ENCODE peak calls at places on chromosomes 13 and 19, in nine cellular contexts. One of them, this sample, is unnamed.

GRCh38 chr13:48583859-48584311 is 51.0 kb upstream of the RCBTB2 start:
- DNase-seq in body of pancreas: no peak
- DNase-seq in spleen: no peak
- DNase-seq in tibial nerve: no peak
- DNase-seq in gastrocnemius medialis: no peak
- DNase-seq in esophagus squamous epithelium: no peak
- DNase-seq in right lobe of liver: no peak
- DNase-seq in uterus: no peak
- DNase-seq in IMR-90: no peak
- DNase-seq in this sample: no peak

GRCh38 chr19:51094696-51095279 is 12.1 kb upstream of the KLK14 start:
- DNase-seq in body of pancreas: peak
- DNase-seq in spleen: no peak
- DNase-seq in tibial nerve: no peak
- DNase-seq in gastrocnemius medialis: no peak
- DNase-seq in esophagus squamous epithelium: no peak
- DNase-seq in right lobe of liver: no peak
- DNase-seq in uterus: no peak
- DNase-seq in IMR-90: no peak
- DNase-seq in this sample: no peak

GRCh38 chr19:41206926-41207750 is 11.9 kb upstream of the AXL start:
- DNase-seq in body of pancreas: no peak
- DNase-seq in spleen: no peak
- DNase-seq in tibial nerve: peak
- DNase-seq in gastrocnemius medialis: peak
- DNase-seq in esophagus squamous epithelium: no peak
- DNase-seq in right lobe of liver: no peak
- DNase-seq in uterus: peak
- DNase-seq in IMR-90: no peak
- DNase-seq in this sample: peak

GRCh38 chr13:102376314-102376713 is 25.5 kb downstream of the FGF14 start:
- DNase-seq in body of pancreas: no peak
- DNase-seq in spleen: no peak
- DNase-seq in tibial nerve: no peak
- DNase-seq in gastrocnemius medialis: no peak
- DNase-seq in esophagus squamous epithelium: no peak
- DNase-seq in right lobe of liver: no peak
- DNase-seq in uterus: no peak
- DNase-seq in IMR-90: no peak
- DNase-seq in this sample: no peak

GRCh38 chr19:35915508-35915907 is 7.4 kb upstream of the TYROBP start:
- DNase-seq in body of pancreas: no peak
- DNase-seq in spleen: no peak
- DNase-seq in tibial nerve: no peak
- DNase-seq in gastrocnemius medialis: no peak
- DNase-seq in esophagus squamous epithelium: no peak
- DNase-seq in right lobe of liver: no peak
- DNase-seq in uterus: no peak
- DNase-seq in IMR-90: no peak
- DNase-seq in this sample: no peak

GRCh38 chr13:75550159-75550567 is 572 bp downstream of the UCHL3 start:
- DNase-seq in body of pancreas: peak
- DNase-seq in spleen: no peak
- DNase-seq in tibial nerve: no peak
- DNase-seq in gastrocnemius medialis: no peak
- DNase-seq in esophagus squamous epithelium: no peak
- DNase-seq in right lobe of liver: no peak
- DNase-seq in uterus: peak
- DNase-seq in IMR-90: peak
- DNase-seq in this sample: no peak

GRCh38 chr13:112733112-112733511 is 43.3 kb downstream of the ATP11A start:
- DNase-seq in body of pancreas: no peak
- DNase-seq in spleen: peak
- DNase-seq in tibial nerve: no peak
- DNase-seq in gastrocnemius medialis: no peak
- DNase-seq in esophagus squamous epithelium: no peak
- DNase-seq in right lobe of liver: no peak
- DNase-seq in uterus: no peak
- DNase-seq in IMR-90: no peak
- DNase-seq in this sample: no peak

GRCh38 chr13:76917096-76917495 is 30.9 kb upstream of the KCTD12 start:
- DNase-seq in body of pancreas: no peak
- DNase-seq in spleen: no peak
- DNase-seq in tibial nerve: no peak
- DNase-seq in gastrocnemius medialis: no peak
- DNase-seq in esophagus squamous epithelium: no peak
- DNase-seq in right lobe of liver: no peak
- DNase-seq in uterus: no peak
- DNase-seq in IMR-90: peak
- DNase-seq in this sample: no peak

GRCh38 chr19:49347835-49348234 is 12.6 kb downstream of the CD37 start:
- DNase-seq in body of pancreas: peak
- DNase-seq in spleen: peak
- DNase-seq in tibial nerve: no peak
- DNase-seq in gastrocnemius medialis: no peak
- DNase-seq in esophagus squamous epithelium: no peak
- DNase-seq in right lobe of liver: no peak
- DNase-seq in uterus: no peak
- DNase-seq in IMR-90: peak
- DNase-seq in this sample: no peak

GRCh38 chr13:58051807-58052375 is 420.3 kb downstream of the PCDH17 start:
- DNase-seq in body of pancreas: no peak
- DNase-seq in spleen: no peak
- DNase-seq in tibial nerve: no peak
- DNase-seq in gastrocnemius medialis: no peak
- DNase-seq in esophagus squamous epithelium: no peak
- DNase-seq in right lobe of liver: no peak
- DNase-seq in uterus: no peak
- DNase-seq in IMR-90: no peak
- DNase-seq in this sample: no peak

GRCh38 chr13:66312312-66313087 is 917.6 kb downstream of the PCDH9 start:
- DNase-seq in body of pancreas: peak
- DNase-seq in spleen: no peak
- DNase-seq in tibial nerve: no peak
- DNase-seq in gastrocnemius medialis: peak
- DNase-seq in esophagus squamous epithelium: no peak
- DNase-seq in right lobe of liver: no peak
- DNase-seq in uterus: no peak
- DNase-seq in IMR-90: peak
- DNase-seq in this sample: no peak

GRCh38 chr19:41701401-41702075 is 6.9 kb upstream of the CEACAM5 start:
- DNase-seq in body of pancreas: peak
- DNase-seq in spleen: peak
- DNase-seq in tibial nerve: no peak
- DNase-seq in gastrocnemius medialis: no peak
- DNase-seq in esophagus squamous epithelium: no peak
- DNase-seq in right lobe of liver: peak
- DNase-seq in uterus: no peak
- DNase-seq in IMR-90: no peak
- DNase-seq in this sample: no peak

GRCh38 chr19:4568884-4569283 is 9.4 kb upstream of the SEMA6B start:
- DNase-seq in body of pancreas: no peak
- DNase-seq in spleen: no peak
- DNase-seq in tibial nerve: no peak
- DNase-seq in gastrocnemius medialis: no peak
- DNase-seq in esophagus squamous epithelium: no peak
- DNase-seq in right lobe of liver: no peak
- DNase-seq in uterus: no peak
- DNase-seq in IMR-90: no peak
- DNase-seq in this sample: no peak

GRCh38 chr19:14821958-14822357 is 13.0 kb downstream of the OR7A5 start:
- DNase-seq in body of pancreas: no peak
- DNase-seq in spleen: no peak
- DNase-seq in tibial nerve: no peak
- DNase-seq in gastrocnemius medialis: no peak
- DNase-seq in esophagus squamous epithelium: no peak
- DNase-seq in right lobe of liver: no peak
- DNase-seq in uterus: no peak
- DNase-seq in IMR-90: no peak
- DNase-seq in this sample: no peak

GRCh38 chr13:49657241-49657641 is 28.9 kb downstream of the ARL11 start:
- DNase-seq in body of pancreas: no peak
- DNase-seq in spleen: no peak
- DNase-seq in tibial nerve: no peak
- DNase-seq in gastrocnemius medialis: peak
- DNase-seq in esophagus squamous epithelium: no peak
- DNase-seq in right lobe of liver: no peak
- DNase-seq in uterus: no peak
- DNase-seq in IMR-90: no peak
- DNase-seq in this sample: no peak

GRCh38 chr13:52975969-52976368 is 52.6 kb upstream of the OLFM4 start:
- DNase-seq in body of pancreas: no peak
- DNase-seq in spleen: no peak
- DNase-seq in tibial nerve: no peak
- DNase-seq in gastrocnemius medialis: no peak
- DNase-seq in esophagus squamous epithelium: no peak
- DNase-seq in right lobe of liver: no peak
- DNase-seq in uterus: no peak
- DNase-seq in IMR-90: no peak
- DNase-seq in this sample: no peak

GRCh38 chr13:74280093-74280794 is 146.0 kb upstream of the KLF12 start:
- DNase-seq in body of pancreas: no peak
- DNase-seq in spleen: no peak
- DNase-seq in tibial nerve: no peak
- DNase-seq in gastrocnemius medialis: no peak
- DNase-seq in esophagus squamous epithelium: no peak
- DNase-seq in right lobe of liver: no peak
- DNase-seq in uterus: no peak
- DNase-seq in IMR-90: no peak
- DNase-seq in this sample: no peak

GRCh38 chr13:23558675-23559536 is 11.3 kb upstream of the TNFRSF19 start:
- DNase-seq in body of pancreas: peak
- DNase-seq in spleen: no peak
- DNase-seq in tibial nerve: peak
- DNase-seq in gastrocnemius medialis: peak
- DNase-seq in esophagus squamous epithelium: no peak
- DNase-seq in right lobe of liver: no peak
- DNase-seq in uterus: peak
- DNase-seq in IMR-90: peak
- DNase-seq in this sample: no peak

GRCh38 chr19:12965017-12965811 is 4.2 kb upstream of the DAND5 start:
- DNase-seq in body of pancreas: peak
- DNase-seq in spleen: peak
- DNase-seq in tibial nerve: peak
- DNase-seq in gastrocnemius medialis: peak
- DNase-seq in esophagus squamous epithelium: no peak
- DNase-seq in right lobe of liver: peak
- DNase-seq in uterus: peak
- DNase-seq in IMR-90: peak
- DNase-seq in this sample: no peak
- TF ChIP-seq CTCF in body of pancreas: peak
- TF ChIP-seq CTCF in spleen: peak
- TF ChIP-seq CTCF in tibial nerve: peak
- TF ChIP-seq CTCF in gastrocnemius medialis: peak
- TF ChIP-seq CTCF in esophagus squamous epithelium: peak
- TF ChIP-seq CTCF in right lobe of liver: peak
- TF ChIP-seq CTCF in uterus: peak
- TF ChIP-seq CTCF in IMR-90: peak
- TF ChIP-seq CTCF in this sample: peak

GRCh38 chr19:55209430-55210119 is at the start of gene PTPRH:
- DNase-seq in body of pancreas: peak
- DNase-seq in spleen: no peak
- DNase-seq in tibial nerve: no peak
- DNase-seq in gastrocnemius medialis: no peak
- DNase-seq in esophagus squamous epithelium: no peak
- DNase-seq in right lobe of liver: no peak
- DNase-seq in uterus: no peak
- DNase-seq in IMR-90: no peak
- DNase-seq in this sample: no peak
- TF ChIP-seq POLR2A in body of pancreas: no peak
- TF ChIP-seq POLR2A in spleen: no peak
- TF ChIP-seq POLR2A in tibial nerve: no peak
- TF ChIP-seq POLR2A in gastrocnemius medialis: no peak
- TF ChIP-seq POLR2A in esophagus squamous epithelium: no peak
- TF ChIP-seq POLR2A in right lobe of liver: no peak
- TF ChIP-seq POLR2A in uterus: no peak
- TF ChIP-seq POLR2A in IMR-90: no peak
- TF ChIP-seq POLR2A in this sample: no peak

DNA sequence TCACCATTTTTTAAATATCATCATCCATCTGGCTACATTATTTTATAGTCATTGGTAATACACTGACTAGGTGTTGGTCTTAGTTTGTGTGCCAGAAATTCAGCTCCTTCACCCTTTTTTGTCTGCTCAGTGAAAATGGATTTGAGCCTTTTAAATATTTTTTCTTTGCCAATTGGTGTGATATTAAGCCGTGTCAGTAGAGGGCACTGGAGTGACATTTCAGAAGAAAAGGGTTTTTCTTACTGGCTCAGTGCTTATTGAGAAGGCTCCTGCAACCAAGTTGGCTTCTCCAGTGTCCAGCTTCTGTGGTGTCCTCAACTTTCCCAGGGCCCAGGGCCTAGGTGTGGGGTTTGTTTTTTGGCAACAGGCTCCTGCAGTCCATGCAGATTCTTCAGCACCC is 546.6 kb downstream of the DACH1 start:
- DNase-seq in body of pancreas: no peak
- DNase-seq in spleen: peak
- DNase-seq in tibial nerve: no peak
- DNase-seq in gastrocnemius medialis: no peak
- DNase-seq in esophagus squamous epithelium: no peak
- DNase-seq in right lobe of liver: no peak
- DNase-seq in uterus: no peak
- DNase-seq in IMR-90: peak
- DNase-seq in this sample: no peak
- TF ChIP-seq CTCF in body of pancreas: peak
- TF ChIP-seq CTCF in spleen: no peak
- TF ChIP-seq CTCF in tibial nerve: no peak
- TF ChIP-seq CTCF in gastrocnemius medialis: no peak
- TF ChIP-seq CTCF in esophagus squamous epithelium: peak
- TF ChIP-seq CTCF in right lobe of liver: peak
- TF ChIP-seq CTCF in uterus: no peak
- TF ChIP-seq CTCF in IMR-90: peak
- TF ChIP-seq CTCF in this sample: no peak

DNA sequence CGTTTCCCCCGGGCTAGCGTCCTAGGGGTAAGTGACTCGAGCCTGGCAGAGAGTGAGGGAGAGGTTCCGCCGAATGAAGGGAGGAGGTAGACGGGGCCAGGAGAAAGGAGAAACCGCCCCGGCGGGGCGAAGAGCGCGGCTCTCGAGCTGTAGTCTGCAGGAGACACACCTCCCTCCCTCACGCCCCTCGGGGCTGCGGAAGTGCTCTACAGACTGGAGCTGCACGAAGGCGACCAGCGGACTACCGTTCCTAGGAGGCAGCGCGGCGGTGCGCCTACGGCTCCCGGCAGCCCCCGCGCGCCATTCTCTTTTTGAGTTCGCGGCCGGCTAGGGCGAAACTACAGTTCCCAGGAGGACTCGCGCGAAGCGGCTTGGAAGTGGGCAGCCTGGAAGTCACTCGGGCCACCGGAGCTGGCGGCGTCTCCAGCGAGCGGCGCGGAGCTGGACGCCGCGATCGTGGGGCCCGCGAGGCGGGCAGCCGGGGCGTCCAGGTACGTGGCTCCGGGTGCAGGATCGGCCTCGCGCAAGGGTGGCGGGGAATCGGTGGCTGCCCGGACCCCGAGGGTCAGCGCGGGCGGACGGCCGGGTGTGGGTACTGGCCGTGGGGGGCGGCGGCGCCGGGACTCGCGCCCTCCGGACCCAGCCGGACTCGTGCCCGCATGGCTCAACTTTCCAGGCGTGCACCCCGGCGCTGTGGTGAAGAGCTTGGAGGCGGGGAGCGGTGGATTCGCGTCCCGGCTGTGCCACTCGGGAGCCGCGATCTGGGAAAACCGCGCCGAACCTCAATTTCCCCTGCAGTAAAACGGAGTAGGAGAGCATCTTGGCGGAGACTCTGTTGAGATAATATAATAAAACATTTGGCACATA is at the start of gene SIPA1L3:
- DNase-seq in body of pancreas: peak
- DNase-seq in spleen: peak
- DNase-seq in tibial nerve: peak
- DNase-seq in gastrocnemius medialis: peak
- DNase-seq in esophagus squamous epithelium: peak
- DNase-seq in right lobe of liver: peak
- DNase-seq in uterus: peak
- DNase-seq in IMR-90: peak
- DNase-seq in this sample: peak
- TF ChIP-seq POLR2A in body of pancreas: peak
- TF ChIP-seq POLR2A in spleen: no peak
- TF ChIP-seq POLR2A in tibial nerve: no peak
- TF ChIP-seq POLR2A in gastrocnemius medialis: peak
- TF ChIP-seq POLR2A in esophagus squamous epithelium: peak
- TF ChIP-seq POLR2A in right lobe of liver: peak
- TF ChIP-seq POLR2A in uterus: peak
- TF ChIP-seq POLR2A in IMR-90: peak
- TF ChIP-seq POLR2A in this sample: no peak

This sample was measured in suprapubic skin.